ENCODE peak calls at places on chromosomes 13 and 19, in six cellular contexts. One of them, this sample, is unnamed.

GRCh38 chr13:100549316-100549715 is 39.3 kb downstream of the GGACT start:
- DNase-seq in mammary epithelial cell: no peak
- DNase-seq in neural progenitor cell: no peak
- DNase-seq in PC-3: no peak
- DNase-seq in GM23248: no peak
- DNase-seq in GM12878: no peak
- DNase-seq in this sample: no peak

GRCh38 chr13:107250626-107251025 is 682.7 kb upstream of the ARGLU1 start:
- DNase-seq in GM12878: no peak
- DNase-seq in mammary epithelial cell: no peak
- DNase-seq in PC-3: no peak
- DNase-seq in neural progenitor cell: no peak
- DNase-seq in GM23248: no peak
- DNase-seq in this sample: no peak

GRCh38 chr19:47661161-47661560 is 52.1 kb upstream of the EHD2 start:
- DNase-seq in mammary epithelial cell: no peak
- DNase-seq in GM23248: peak
- DNase-seq in neural progenitor cell: no peak
- DNase-seq in PC-3: no peak
- DNase-seq in GM12878: no peak
- DNase-seq in this sample: no peak

GRCh38 chr13:33872005-33872351 is 54.0 kb downstream of the RFC3 start:
- DNase-seq in PC-3: no peak
- DNase-seq in GM23248: no peak
- DNase-seq in mammary epithelial cell: no peak
- DNase-seq in neural progenitor cell: no peak
- DNase-seq in GM12878: no peak
- DNase-seq in this sample: no peak

GRCh38 chr13:35190241-35190640 is 248.2 kb downstream of the NBEA start:
- DNase-seq in PC-3: no peak
- DNase-seq in neural progenitor cell: no peak
- DNase-seq in GM23248: no peak
- DNase-seq in mammary epithelial cell: no peak
- DNase-seq in GM12878: no peak
- DNase-seq in this sample: no peak

GRCh38 chr19:43555185-43555770 is 20.0 kb downstream of the XRCC1 start:
- DNase-seq in GM12878: no peak
- DNase-seq in neural progenitor cell: peak
- DNase-seq in GM23248: peak
- DNase-seq in PC-3: peak
- DNase-seq in mammary epithelial cell: peak
- DNase-seq in this sample: no peak

GRCh38 chr13:52847322-52847681 is 1.1 kb downstream of the PCDH8 start:
- DNase-seq in neural progenitor cell: no peak
- DNase-seq in GM12878: no peak
- DNase-seq in GM23248: no peak
- DNase-seq in PC-3: no peak
- DNase-seq in mammary epithelial cell: no peak
- DNase-seq in this sample: no peak

GRCh38 chr13:31927219-31927653 is 104.3 kb upstream of the FRY start:
- DNase-seq in neural progenitor cell: peak
- DNase-seq in mammary epithelial cell: no peak
- DNase-seq in PC-3: no peak
- DNase-seq in GM23248: no peak
- DNase-seq in GM12878: no peak
- DNase-seq in this sample: no peak

GRCh38 chr13:18943273-18943672 is 238.4 kb downstream of the TUBA3C start:
- DNase-seq in PC-3: no peak
- DNase-seq in neural progenitor cell: no peak
- DNase-seq in GM12878: no peak
- DNase-seq in mammary epithelial cell: no peak
- DNase-seq in GM23248: no peak
- DNase-seq in this sample: no peak

GRCh38 chr19:31308781-31309180 is 40.5 kb downstream of the TSHZ3 start:
- DNase-seq in GM23248: no peak
- DNase-seq in GM12878: no peak
- DNase-seq in PC-3: no peak
- DNase-seq in mammary epithelial cell: no peak
- DNase-seq in neural progenitor cell: no peak
- DNase-seq in this sample: no peak

GRCh38 chr13:106599875-106600797 is 32.2 kb upstream of the ARGLU1 start:
- DNase-seq in mammary epithelial cell: peak
- DNase-seq in GM12878: no peak
- DNase-seq in GM23248: peak
- DNase-seq in PC-3: peak
- DNase-seq in neural progenitor cell: no peak
- DNase-seq in this sample: no peak

GRCh38 chr13:67554746-67555452 is 324.8 kb upstream of the PCDH9 start:
- DNase-seq in GM23248: no peak
- DNase-seq in PC-3: no peak
- DNase-seq in mammary epithelial cell: no peak
- DNase-seq in neural progenitor cell: no peak
- DNase-seq in GM12878: no peak
- DNase-seq in this sample: no peak

GRCh38 chr13:99123101-99124045 is 77.3 kb upstream of the UBAC2 start:
- DNase-seq in PC-3: no peak
- DNase-seq in GM12878: no peak
- DNase-seq in GM23248: peak
- DNase-seq in neural progenitor cell: no peak
- DNase-seq in mammary epithelial cell: peak
- DNase-seq in this sample: peak

GRCh38 chr13:50410921-50411712 is 395.9 kb downstream of the KCNRG start:
- DNase-seq in GM12878: no peak
- DNase-seq in mammary epithelial cell: peak
- DNase-seq in PC-3: peak
- DNase-seq in neural progenitor cell: no peak
- DNase-seq in GM23248: peak
- DNase-seq in this sample: peak

GRCh38 chr13:84126671-84127171 is 244.4 kb upstream of the SLITRK1 start:
- DNase-seq in mammary epithelial cell: no peak
- DNase-seq in PC-3: no peak
- DNase-seq in neural progenitor cell: no peak
- DNase-seq in GM23248: no peak
- DNase-seq in GM12878: peak
- DNase-seq in this sample: no peak

GRCh38 chr13:74290324-74290773 is 156.1 kb upstream of the KLF12 start:
- DNase-seq in mammary epithelial cell: peak
- DNase-seq in GM23248: peak
- DNase-seq in PC-3: peak
- DNase-seq in neural progenitor cell: peak
- DNase-seq in GM12878: no peak
- DNase-seq in this sample: no peak

GRCh38 chr13:97141564-97142005 is 80.5 kb upstream of the MBNL2 start:
- DNase-seq in GM23248: peak
- DNase-seq in GM12878: peak
- DNase-seq in mammary epithelial cell: peak
- DNase-seq in neural progenitor cell: peak
- DNase-seq in PC-3: peak
- DNase-seq in this sample: peak

GRCh38 chr19:18118420-18119242 is 21.1 kb downstream of the MAST3 start:
- DNase-seq in GM12878: no peak
- DNase-seq in neural progenitor cell: no peak
- DNase-seq in GM23248: peak
- DNase-seq in mammary epithelial cell: no peak
- DNase-seq in PC-3: no peak
- DNase-seq in this sample: no peak

GRCh38 chr13:33445024-33445423 is 159.5 kb upstream of the STARD13 start:
- DNase-seq in GM12878: no peak
- DNase-seq in neural progenitor cell: no peak
- DNase-seq in GM23248: no peak
- DNase-seq in mammary epithelial cell: no peak
- DNase-seq in PC-3: peak
- DNase-seq in this sample: no peak

GRCh38 chr19:13051581-13052165 is 51.0 kb downstream of the LYL1 start:
- DNase-seq in mammary epithelial cell: peak
- DNase-seq in GM23248: peak
- DNase-seq in neural progenitor cell: peak
- DNase-seq in GM12878: no peak
- DNase-seq in PC-3: peak
- DNase-seq in this sample: no peak

GRCh38 chr13:30618186-30618937 is 642 bp downstream of the USPL1 start:
- DNase-seq in GM23248: peak
- DNase-seq in GM12878: no peak
- DNase-seq in PC-3: peak
- DNase-seq in neural progenitor cell: peak
- DNase-seq in mammary epithelial cell: peak
- DNase-seq in this sample: no peak

GRCh38 chr13:34719060-34719875 is 222.8 kb upstream of the NBEA start:
- DNase-seq in GM23248: no peak
- DNase-seq in mammary epithelial cell: no peak
- DNase-seq in PC-3: no peak
- DNase-seq in neural progenitor cell: peak
- DNase-seq in GM12878: no peak
- DNase-seq in this sample: no peak

GRCh38 chr13:46575843-46576242 is 22.9 kb downstream of the LRCH1 start:
- DNase-seq in GM23248: peak
- DNase-seq in GM12878: no peak
- DNase-seq in neural progenitor cell: peak
- DNase-seq in mammary epithelial cell: peak
- DNase-seq in PC-3: peak
- DNase-seq in this sample: no peak

GRCh38 chr19:51136333-51136732 is 5.8 kb upstream of the SIGLEC7 start:
- DNase-seq in neural progenitor cell: no peak
- DNase-seq in mammary epithelial cell: no peak
- DNase-seq in GM23248: no peak
- DNase-seq in GM12878: no peak
- DNase-seq in PC-3: no peak
- DNase-seq in this sample: no peak

GRCh38 chr19:55442372-55443044 is 592 bp downstream of the SHISA7 start:
- DNase-seq in GM12878: no peak
- DNase-seq in PC-3: no peak
- DNase-seq in neural progenitor cell: peak
- DNase-seq in mammary epithelial cell: no peak
- DNase-seq in GM23248: no peak
- DNase-seq in this sample: no peak

GRCh38 chr19:55441692-55442321 is 1.3 kb downstream of the SHISA7 start:
- DNase-seq in PC-3: no peak
- DNase-seq in neural progenitor cell: peak
- DNase-seq in GM23248: no peak
- DNase-seq in mammary epithelial cell: no peak
- DNase-seq in GM12878: no peak
- DNase-seq in this sample: no peak

GRCh38 chr19:55443824-55444719 is 972 bp upstream of the SHISA7 start:
- DNase-seq in neural progenitor cell: no peak
- DNase-seq in GM23248: no peak
- DNase-seq in mammary epithelial cell: no peak
- DNase-seq in GM12878: no peak
- DNase-seq in PC-3: no peak
- DNase-seq in this sample: no peak

GRCh38 chr19:55444720-55445045 is 1.6 kb upstream of the SHISA7 start:
- DNase-seq in mammary epithelial cell: no peak
- DNase-seq in GM23248: no peak
- DNase-seq in neural progenitor cell: no peak
- DNase-seq in PC-3: no peak
- DNase-seq in GM12878: no peak
- DNase-seq in this sample: no peak

GRCh38 chr19:55443045-55443823 is at the start of gene SHISA7:
- DNase-seq in PC-3: peak
- DNase-seq in neural progenitor cell: peak
- DNase-seq in mammary epithelial cell: no peak
- DNase-seq in GM12878: no peak
- DNase-seq in GM23248: peak
- DNase-seq in this sample: no peak
- TF ChIP-seq EZH2 in PC-3: no peak
- TF ChIP-seq EZH2 in neural progenitor cell: peak
- TF ChIP-seq EZH2 in mammary epithelial cell: peak
- TF ChIP-seq EZH2 in GM12878: no peak
- TF ChIP-seq EZH2 in GM23248: peak
- TF ChIP-seq EZH2 in this sample: peak

DNA sequence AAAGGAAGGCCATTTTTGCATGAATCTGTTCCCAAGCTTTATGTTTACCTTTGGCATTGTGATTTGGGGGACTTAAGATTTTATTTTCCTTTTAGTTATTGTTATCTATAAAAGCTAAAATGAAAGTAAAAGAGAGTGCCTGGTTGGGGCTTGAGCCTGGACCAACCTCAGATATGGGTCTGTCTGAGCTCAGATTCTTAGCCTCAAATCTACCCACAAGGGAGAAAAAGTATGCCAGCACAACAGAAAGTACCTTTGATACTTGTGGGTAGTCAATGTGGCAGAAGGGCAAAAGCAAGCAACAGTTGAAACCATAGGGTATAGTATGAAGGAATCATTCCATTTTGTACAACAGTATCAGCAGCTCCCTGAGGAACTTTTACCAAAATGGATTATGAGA is 26.6 kb upstream of the KBTBD6 start:
- DNase-seq in neural progenitor cell: no peak
- DNase-seq in mammary epithelial cell: no peak
- DNase-seq in GM12878: no peak
- DNase-seq in PC-3: no peak
- DNase-seq in GM23248: no peak
- DNase-seq in this sample: no peak
- H3K4me3 ChIP-seq in neural progenitor cell: no peak
- H3K4me3 ChIP-seq in mammary epithelial cell: no peak
- H3K4me3 ChIP-seq in GM12878: no peak
- H3K4me3 ChIP-seq in PC-3: no peak
- H3K4me3 ChIP-seq in GM23248: no peak
- H3K4me3 ChIP-seq in this sample: no peak

GRCh38 chr13:64446372-64446771 is 2783.8 kb downstream of the PCDH9 start:
- DNase-seq in GM23248: no peak
- DNase-seq in PC-3: peak
- DNase-seq in neural progenitor cell: no peak
- DNase-seq in GM12878: no peak
- DNase-seq in mammary epithelial cell: no peak
- DNase-seq in this sample: no peak

GRCh38 chr13:64441740-64442139 is 2788.4 kb downstream of the PCDH9 start:
- DNase-seq in mammary epithelial cell: no peak
- DNase-seq in GM23248: no peak
- DNase-seq in PC-3: no peak
- DNase-seq in neural progenitor cell: no peak
- DNase-seq in GM12878: no peak
- DNase-seq in this sample: no peak
- H3K4me2 ChIP-seq in mammary epithelial cell: no peak
- H3K4me2 ChIP-seq in GM23248: no peak
- H3K4me2 ChIP-seq in PC-3: no peak
- H3K4me2 ChIP-seq in neural progenitor cell: no peak
- H3K4me2 ChIP-seq in GM12878: no peak
- H3K4me2 ChIP-seq in this sample: no peak

DNA sequence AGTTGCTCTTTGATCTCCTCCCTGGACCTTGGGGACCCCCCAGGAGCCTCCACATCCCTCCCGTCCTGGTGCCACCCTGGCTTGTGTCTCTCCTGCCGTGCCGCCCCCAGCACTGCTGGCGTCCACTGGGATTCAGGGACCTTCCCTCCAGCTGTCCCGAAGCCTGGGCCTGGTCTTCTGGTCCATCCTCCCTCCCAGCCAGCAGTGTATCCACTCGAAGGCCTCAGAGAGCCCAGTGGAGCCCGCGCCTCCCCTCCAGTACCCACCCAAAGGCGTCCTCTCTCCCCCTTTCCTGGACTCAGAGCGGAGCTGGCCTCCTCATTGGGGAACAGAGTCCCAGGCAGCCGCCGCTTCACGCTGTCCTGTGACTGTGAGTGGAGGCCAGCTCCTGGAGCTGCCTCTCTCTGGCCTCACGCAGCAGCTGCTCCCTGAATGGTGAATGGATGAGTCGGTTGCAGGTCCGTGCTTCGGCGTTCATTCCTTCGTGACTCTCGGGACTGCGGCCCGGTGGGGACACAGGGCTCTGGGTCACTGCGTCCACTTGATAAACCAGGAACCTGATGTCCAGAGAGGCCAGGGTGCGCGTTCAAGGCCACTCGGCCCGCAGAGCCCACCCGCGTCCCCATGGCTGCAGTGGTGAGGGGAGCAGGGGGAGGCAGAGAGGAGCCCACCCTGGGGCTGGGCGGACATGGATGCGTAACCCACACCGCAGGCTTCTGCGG is 12.0 kb downstream of the ONECUT3 start:
- DNase-seq in mammary epithelial cell: no peak
- DNase-seq in PC-3: no peak
- DNase-seq in neural progenitor cell: no peak
- DNase-seq in GM12878: no peak
- DNase-seq in GM23248: peak
- DNase-seq in this sample: no peak
- TF ChIP-seq EZH2 in mammary epithelial cell: peak
- TF ChIP-seq EZH2 in PC-3: no peak
- TF ChIP-seq EZH2 in neural progenitor cell: peak
- TF ChIP-seq EZH2 in GM12878: no peak
- TF ChIP-seq EZH2 in GM23248: peak
- TF ChIP-seq EZH2 in this sample: no peak

This sample was measured in keratinocyte.